ENCODE peak calls at places on chromosome 5, in four cellular contexts. D is EH, N is nephron progenitor cell, X is tibial nerve. T is an unnamed sample.

GRCh38 chr5:142235050-142235797 is 89.6 kb downstream of the SPRY4 start:
- DNase-seq in N (peak; percentile 22), X (no peak), D (no peak), T (no peak)

GRCh38 chr5:1540166-1540565 is 16.4 kb upstream of the LPCAT1 start:
- DNase-seq in X (no peak), N (no peak), D (no peak), T (no peak)

GRCh38 chr5:316210-317085 is 5.1 kb upstream of the AHRR start:
- DNase-seq in N (no peak), D (no peak), X (no peak), T (no peak)

GRCh38 chr5:119136666-119137318 is 65.9 kb downstream of the DMXL1 start:
- DNase-seq in X (no peak), D (no peak), N (no peak), T (no peak)

GRCh38 chr5:38871790-38872551 is 26.2 kb downstream of the OSMR start:
- DNase-seq in D (peak; percentile 98), X (no peak), N (no peak), T (no peak)

GRCh38 chr5:174340221-174340620 is 294.7 kb downstream of the NSG2 start:
- DNase-seq in N (no peak), X (no peak), D (peak; percentile 70), T (no peak)

GRCh38 chr5:88355490-88356050 is 86.9 kb upstream of the TMEM161B start:
- DNase-seq in N (no peak), D (no peak), X (no peak), T (no peak)

GRCh38 chr5:32604800-32605765 is 19.7 kb downstream of the SUB1 start:
- DNase-seq in N (no peak), D (no peak), X (no peak), T (no peak)

GRCh38 chr5:149938791-149939358 is 5.7 kb downstream of the PDE6A start:
- DNase-seq in N (no peak), D (peak; percentile 89), X (no peak), T (no peak)

GRCh38 chr5:179060116-179061008 is at the start of gene ZNF354C:
- DNase-seq in N (peak; percentile 68), X (peak; percentile 76), D (peak; percentile 87), T (peak; percentile 87)

GRCh38 chr5:18517641-18518380 is 883.6 kb downstream of the TAF11L14 start:
- DNase-seq in N (no peak), X (no peak), D (no peak), T (no peak)

GRCh38 chr5:135210286-135211055 is 176.4 kb upstream of the PITX1 start:
- DNase-seq in X (no peak), D (no peak), N (no peak), T (no peak)

GRCh38 chr5:131473731-131474130 is 161.3 kb downstream of the RAPGEF6 start:
- DNase-seq in N (no peak), D (no peak), X (no peak), T (no peak)

GRCh38 chr5:132503244-132503643 is 12.7 kb upstream of the IRF1 start:
- DNase-seq in X (no peak), D (no peak), N (no peak), T (no peak)

GRCh38 chr5:135446186-135446585 is 962 bp downstream of the DCANP1 start:
- DNase-seq in N (no peak), X (no peak), D (no peak), T (no peak)

GRCh38 chr5:3249401-3249800 is 346.2 kb upstream of the IRX1 start:
- DNase-seq in X (no peak), N (no peak), D (no peak), T (no peak)

GRCh38 chr5:143064207-143064606 is 294.0 kb downstream of the ARHGAP26 start:
- DNase-seq in N (no peak), D (peak; percentile 85), X (no peak), T (no peak)

GRCh38 chr5:171310816-171311697 is 2.0 kb downstream of the TLX3 start:
- DNase-seq in N (peak; percentile 60), D (peak; percentile 55), X (no peak), T (no peak)

GRCh38 chr5:28408186-28408585 is 1369.8 kb upstream of the CDH9 start:
- DNase-seq in X (no peak), N (no peak), D (no peak), T (no peak)

GRCh38 chr5:4348919-4349318 is 753.3 kb downstream of the IRX1 start:
- DNase-seq in X (no peak), D (no peak), N (no peak), T (no peak)

GRCh38 chr5:167940911-167941310 is 350.5 kb upstream of the WWC1 start:
- DNase-seq in N (no peak), D (no peak), X (no peak), T (no peak)

GRCh38 chr5:141904551-141904950 is 19.1 kb upstream of the DELE1 start:
- DNase-seq in N (no peak), D (no peak), X (no peak), T (no peak)

GRCh38 chr5:2550479-2550878 is 201.0 kb downstream of the IRX2 start:
- DNase-seq in X (no peak), D (no peak), N (no peak), T (no peak)

GRCh38 chr5:178281321-178281720 is 48.7 kb upstream of the PHYKPL start:
- DNase-seq in N (no peak), D (no peak), X (no peak), T (no peak)

GRCh38 chr5:74164725-74165226 is 475.8 kb downstream of the ENC1 start:
- DNase-seq in X (peak; percentile 22), D (no peak), N (no peak), T (no peak)

GRCh38 chr5:77791356-77791755 is 15.2 kb upstream of the TBCA start:
- DNase-seq in X (no peak), N (no peak), D (no peak), T (no peak)

GRCh38 chr5:113063927-113064326 is 87.3 kb downstream of the DCP2 start:
- DNase-seq in X (no peak), D (no peak), N (no peak), T (no peak)

GRCh38 chr5:83628360-83628759 is 92.3 kb downstream of the HAPLN1 start:
- DNase-seq in X (no peak), N (no peak), D (peak; percentile 24), T (no peak)

GRCh38 chr5:178332096-178332780 is 99.6 kb upstream of the PHYKPL start:
- DNase-seq in X (no peak), N (peak; percentile 30), D (no peak), T (no peak)

GRCh38 chr5:134552301-134552700 is 26.8 kb downstream of the JADE2 start:
- DNase-seq in D (peak; percentile 97), N (no peak), X (no peak), T (peak; percentile 45)

T was measured in GOT3.